ENCODE peak calls at places on chromosomes 4 and X, in six cellular contexts. One of them, this sample, is unnamed.

GRCh38 chr4:57193996-57194675 is 84.0 kb upstream of the IGFBP7 start:
- DNase-seq in WERI-Rb-1: no peak
- DNase-seq in dorsolateral prefrontal cortex: no peak
- DNase-seq in kidney: peak; percentile 72
- DNase-seq in psoas muscle: no peak
- DNase-seq in PC-3: no peak
- DNase-seq in this sample: no peak

GRCh38 chr4:136670265-136670664 is 862.0 kb downstream of the PCDH18 start:
- DNase-seq in WERI-Rb-1: no peak
- DNase-seq in dorsolateral prefrontal cortex: no peak
- DNase-seq in kidney: no peak
- DNase-seq in psoas muscle: no peak
- DNase-seq in PC-3: no peak
- DNase-seq in this sample: no peak

GRCh38 chr4:23890369-23891063 is 669 bp upstream of the PPARGC1A start:
- DNase-seq in WERI-Rb-1: no peak
- DNase-seq in dorsolateral prefrontal cortex: no peak
- DNase-seq in kidney: no peak
- DNase-seq in psoas muscle: no peak
- DNase-seq in PC-3: no peak
- DNase-seq in this sample: peak; percentile 11

GRCh38 chr4:112830753-112831386 is 193.9 kb downstream of the LARP7 start:
- DNase-seq in WERI-Rb-1: no peak
- DNase-seq in dorsolateral prefrontal cortex: no peak
- DNase-seq in kidney: peak; percentile 54
- DNase-seq in psoas muscle: no peak
- DNase-seq in PC-3: no peak
- DNase-seq in this sample: no peak

GRCh38 chr4:6291784-6292297 is 22.2 kb downstream of the WFS1 start:
- DNase-seq in WERI-Rb-1: no peak
- DNase-seq in dorsolateral prefrontal cortex: no peak
- DNase-seq in kidney: no peak
- DNase-seq in psoas muscle: no peak
- DNase-seq in PC-3: no peak
- DNase-seq in this sample: no peak

GRCh38 chr4:182144621-182145359 is 98.4 kb upstream of the TENM3 start:
- DNase-seq in WERI-Rb-1: peak; percentile 30
- DNase-seq in dorsolateral prefrontal cortex: no peak
- DNase-seq in kidney: peak; percentile 76
- DNase-seq in psoas muscle: no peak
- DNase-seq in PC-3: no peak
- DNase-seq in this sample: peak; percentile 28

GRCh38 chr4:161767116-161767515 is 396.7 kb downstream of the FSTL5 start:
- DNase-seq in WERI-Rb-1: no peak
- DNase-seq in dorsolateral prefrontal cortex: no peak
- DNase-seq in kidney: no peak
- DNase-seq in psoas muscle: no peak
- DNase-seq in PC-3: peak; percentile 74
- DNase-seq in this sample: peak; percentile 80

GRCh38 chrX:23817979-23818336 is 35.0 kb downstream of the SAT1 start:
- DNase-seq in WERI-Rb-1: no peak
- DNase-seq in dorsolateral prefrontal cortex: no peak
- DNase-seq in kidney: no peak
- DNase-seq in psoas muscle: no peak
- DNase-seq in PC-3: no peak
- DNase-seq in this sample: no peak

GRCh38 chr4:88527787-88528186 is 4.2 kb upstream of the PYURF start:
- DNase-seq in WERI-Rb-1: no peak
- DNase-seq in dorsolateral prefrontal cortex: no peak
- DNase-seq in kidney: no peak
- DNase-seq in psoas muscle: no peak
- DNase-seq in PC-3: no peak
- DNase-seq in this sample: no peak

GRCh38 chr4:140052050-140052449 is 101.9 kb downstream of the MAML3 start:
- DNase-seq in WERI-Rb-1: peak; percentile 68
- DNase-seq in dorsolateral prefrontal cortex: no peak
- DNase-seq in kidney: no peak
- DNase-seq in psoas muscle: peak; percentile 61
- DNase-seq in PC-3: peak; percentile 51
- DNase-seq in this sample: peak; percentile 47
- TF ChIP-seq CTCF in WERI-Rb-1: peak; percentile 70
- TF ChIP-seq CTCF in dorsolateral prefrontal cortex: peak; percentile 63
- TF ChIP-seq CTCF in kidney: peak; percentile 62
- TF ChIP-seq CTCF in psoas muscle: peak; percentile 52
- TF ChIP-seq CTCF in PC-3: peak; percentile 73
- TF ChIP-seq CTCF in this sample: peak; percentile 57

DNA sequence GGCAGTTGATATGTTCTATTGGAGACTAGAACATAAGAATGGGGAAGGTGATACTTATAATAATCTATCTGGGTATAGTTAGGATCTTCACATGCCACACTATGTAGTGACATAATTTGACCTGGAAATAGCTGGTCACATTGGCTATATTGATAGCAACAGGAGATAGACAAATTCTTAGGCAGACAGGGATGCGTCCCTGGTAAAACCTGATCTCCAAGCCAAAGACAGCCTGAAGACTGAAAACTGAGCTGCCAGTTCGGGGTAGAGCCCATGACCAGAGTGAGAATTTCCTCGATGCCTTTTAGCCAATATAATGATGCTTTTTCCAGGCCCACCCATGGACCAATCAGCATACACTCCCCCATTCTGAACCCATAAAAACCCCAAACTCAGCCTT is 12.6 kb upstream of the CXCL2 start:
- DNase-seq in WERI-Rb-1: no peak
- DNase-seq in dorsolateral prefrontal cortex: no peak
- DNase-seq in kidney: no peak
- DNase-seq in psoas muscle: no peak
- DNase-seq in PC-3: no peak
- DNase-seq in this sample: no peak
- TF ChIP-seq CTCF in WERI-Rb-1: no peak
- TF ChIP-seq CTCF in dorsolateral prefrontal cortex: no peak
- TF ChIP-seq CTCF in kidney: no peak
- TF ChIP-seq CTCF in psoas muscle: no peak
- TF ChIP-seq CTCF in PC-3: no peak
- TF ChIP-seq CTCF in this sample: no peak

DNA sequence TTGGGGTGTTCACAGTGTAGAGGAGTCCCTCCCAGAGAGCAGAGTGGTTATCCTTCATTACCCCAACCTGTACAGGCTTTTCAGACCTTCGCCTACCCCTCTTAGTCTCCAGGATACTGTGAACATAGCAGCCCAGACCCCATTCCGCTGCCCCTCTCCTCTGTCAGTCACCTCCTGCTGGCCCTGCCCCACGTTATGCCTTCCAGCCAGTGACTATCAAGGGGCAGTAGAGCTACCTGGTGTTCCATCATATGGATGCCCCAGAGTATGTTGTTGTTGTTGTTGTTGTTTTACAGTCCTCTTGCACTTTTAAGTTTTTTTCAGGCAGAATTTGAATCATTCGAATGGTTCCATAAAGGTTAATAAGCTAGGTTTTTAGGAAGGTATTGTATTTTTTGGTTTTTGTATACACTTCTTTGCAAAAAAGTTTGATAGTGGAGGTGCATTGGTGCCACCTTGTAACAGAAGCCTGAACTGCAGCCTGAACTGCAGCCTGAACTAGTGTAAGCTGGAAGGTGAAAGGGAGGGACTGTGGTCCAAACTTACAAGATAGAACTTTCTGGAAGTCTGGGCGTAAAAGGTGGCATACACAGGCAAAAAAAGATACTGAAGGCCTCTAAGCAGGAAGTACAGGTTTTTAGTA is 101.4 kb upstream of the RAB40AL start:
- DNase-seq in WERI-Rb-1: peak; percentile 10
- DNase-seq in dorsolateral prefrontal cortex: no peak
- DNase-seq in kidney: no peak
- DNase-seq in psoas muscle: no peak
- DNase-seq in PC-3: peak; percentile 53
- DNase-seq in this sample: peak; percentile 32
- TF ChIP-seq CTCF in WERI-Rb-1: peak; percentile 32
- TF ChIP-seq CTCF in dorsolateral prefrontal cortex: peak; percentile 47
- TF ChIP-seq CTCF in kidney: peak; percentile 58
- TF ChIP-seq CTCF in psoas muscle: peak; percentile 29
- TF ChIP-seq CTCF in PC-3: peak; percentile 79
- TF ChIP-seq CTCF in this sample: peak; percentile 50

GRCh38 chrX:54452920-54453319 is 12.7 kb downstream of the TSR2 start:
- DNase-seq in WERI-Rb-1: peak; percentile 58
- DNase-seq in dorsolateral prefrontal cortex: no peak
- DNase-seq in kidney: no peak
- DNase-seq in psoas muscle: no peak
- DNase-seq in PC-3: peak; percentile 9
- DNase-seq in this sample: no peak
- TF ChIP-seq CTCF in WERI-Rb-1: peak; percentile 73
- TF ChIP-seq CTCF in dorsolateral prefrontal cortex: no peak
- TF ChIP-seq CTCF in kidney: no peak
- TF ChIP-seq CTCF in psoas muscle: no peak
- TF ChIP-seq CTCF in PC-3: peak; percentile 38
- TF ChIP-seq CTCF in this sample: no peak

GRCh38 chr4:82560853-82561744 is 689 bp downstream of the TMEM150C start:
- DNase-seq in WERI-Rb-1: peak; percentile 16
- DNase-seq in dorsolateral prefrontal cortex: peak; percentile 56
- DNase-seq in kidney: peak; percentile 73
- DNase-seq in psoas muscle: no peak
- DNase-seq in PC-3: no peak
- DNase-seq in this sample: no peak

GRCh38 chr4:82561745-82562552 is at the start of gene TMEM150C:
- DNase-seq in WERI-Rb-1: peak; percentile 71
- DNase-seq in dorsolateral prefrontal cortex: peak; percentile 59
- DNase-seq in kidney: peak; percentile 72
- DNase-seq in psoas muscle: peak; percentile 53
- DNase-seq in PC-3: peak; percentile 5
- DNase-seq in this sample: peak; percentile 27

GRCh38 chr4:82555279-82555678 is 6.5 kb downstream of the TMEM150C start:
- DNase-seq in WERI-Rb-1: no peak
- DNase-seq in dorsolateral prefrontal cortex: no peak
- DNase-seq in kidney: no peak
- DNase-seq in psoas muscle: no peak
- DNase-seq in PC-3: no peak
- DNase-seq in this sample: peak; percentile 8

GRCh38 chr4:82562553-82562854 is 716 bp upstream of the TMEM150C start:
- DNase-seq in WERI-Rb-1: no peak
- DNase-seq in dorsolateral prefrontal cortex: no peak
- DNase-seq in kidney: peak; percentile 45
- DNase-seq in psoas muscle: no peak
- DNase-seq in PC-3: no peak
- DNase-seq in this sample: no peak

GRCh38 chr4:82559735-82560120 is 2.1 kb downstream of the TMEM150C start:
- DNase-seq in WERI-Rb-1: no peak
- DNase-seq in dorsolateral prefrontal cortex: no peak
- DNase-seq in kidney: no peak
- DNase-seq in psoas muscle: no peak
- DNase-seq in PC-3: no peak
- DNase-seq in this sample: no peak
- TF ChIP-seq CTCF in WERI-Rb-1: no peak
- TF ChIP-seq CTCF in dorsolateral prefrontal cortex: no peak
- TF ChIP-seq CTCF in kidney: no peak
- TF ChIP-seq CTCF in psoas muscle: no peak
- TF ChIP-seq CTCF in PC-3: no peak
- TF ChIP-seq CTCF in this sample: no peak